ENCODE peak calls at places on chromosome 3, in ten cellular contexts. O is cardiac fibroblast; C is head of caudate nucleus; D is GM12892; Q is cerebellar nuclear complex; T is astrocyte; S is NCI-H1417; P is aorta; U is NCI-H1694; R is CD8-positive, alpha-beta T cell. F is an unnamed sample.

GRCh38 chr3:129824926-129825541 is 68.5 kb downstream of the TMCC1 start:
- DNase-seq in T (peak; percentile 14), U (peak; percentile 35), C (no peak), D (no peak), S (peak; percentile 33), P (no peak), Q (no peak), R (peak; percentile 47), O (peak; percentile 69), F (peak; percentile 70)

GRCh38 chr3:13138566-13139145 is 65.4 kb upstream of the IQSEC1 start:
- DNase-seq in T (no peak), R (no peak), O (no peak), Q (no peak), U (no peak), S (no peak), P (no peak), D (no peak), C (peak; percentile 22), F (no peak)

GRCh38 chr3:190912736-190913135 is 50.2 kb upstream of the GMNC start:
- DNase-seq in S (peak; percentile 16), Q (no peak), D (no peak), U (no peak), C (no peak), O (no peak), P (no peak), T (no peak), R (no peak), F (no peak)

GRCh38 chr3:192727032-192727847 is at the start of gene FGF12:
- DNase-seq in C (peak; percentile 87), R (no peak), Q (peak; percentile 57), T (peak; percentile 13), S (peak; percentile 90), U (peak; percentile 70), O (peak; percentile 4), P (peak; percentile 62), D (no peak), F (peak; percentile 82)

GRCh38 chr3:50807266-50807665 is 132.5 kb downstream of the DOCK3 start:
- DNase-seq in U (no peak), D (no peak), Q (no peak), P (no peak), R (no peak), T (no peak), S (peak; percentile 24), O (no peak), C (no peak), F (peak; percentile 93)

GRCh38 chr3:49454898-49455681 is 15.0 kb upstream of the DAG1 start:
- DNase-seq in P (no peak), S (no peak), Q (no peak), O (no peak), U (no peak), T (no peak), R (no peak), C (no peak), D (no peak), F (no peak)

GRCh38 chr3:66276705-66277274 is 56.0 kb downstream of the SLC25A26 start:
- DNase-seq in O (peak; percentile 88), P (no peak), C (peak; percentile 57), S (peak; percentile 24), D (no peak), R (peak; percentile 64), U (peak; percentile 40), Q (no peak), T (peak; percentile 46), F (peak; percentile 49)

GRCh38 chr3:10338164-10338470 is 17.2 kb upstream of the SEC13 start:
- DNase-seq in P (no peak), U (no peak), R (no peak), T (no peak), S (no peak), O (no peak), Q (no peak), D (no peak), C (no peak), F (no peak)

GRCh38 chr3:66393486-66394260 is 107.1 kb downstream of the LRIG1 start:
- DNase-seq in O (peak; percentile 60), P (no peak), R (peak; percentile 50), C (no peak), S (no peak), T (peak; percentile 75), D (no peak), U (no peak), Q (no peak), F (no peak)

GRCh38 chr3:20589275-20589674 is 403.3 kb upstream of the SGO1 start:
- DNase-seq in T (no peak), S (no peak), C (no peak), Q (no peak), P (no peak), R (no peak), D (no peak), O (no peak), U (no peak), F (no peak)

GRCh38 chr3:104133004-104133403 is 1233.7 kb upstream of the ALCAM start:
- DNase-seq in R (no peak), T (no peak), Q (no peak), D (no peak), S (no peak), C (no peak), P (no peak), O (no peak), U (no peak), F (no peak)

GRCh38 chr3:155661730-155662129 is 83.1 kb downstream of the PLCH1 start:
- DNase-seq in O (no peak), S (no peak), T (no peak), R (no peak), C (no peak), U (no peak), D (no peak), Q (no peak), P (no peak), F (no peak)

GRCh38 chr3:12948891-12949711 is 107.7 kb upstream of the RPL32 start:
- DNase-seq in O (peak; percentile 36), S (no peak), R (peak; percentile 12), Q (no peak), U (no peak), P (peak; percentile 73), T (peak; percentile 70), C (no peak), D (no peak), F (no peak)

GRCh38 chr3:34212671-34213070 is 414.2 kb downstream of the PDCD6IP start:
- DNase-seq in S (peak; percentile 3), T (peak; percentile 61), O (peak; percentile 87), Q (no peak), U (no peak), D (no peak), P (peak; percentile 69), R (no peak), C (no peak), F (no peak)

GRCh38 chr3:157789162-157789561 is 285.9 kb upstream of the VEPH1 start:
- DNase-seq in C (no peak), D (no peak), P (no peak), O (no peak), T (peak; percentile 11), S (no peak), Q (no peak), U (no peak), R (no peak), F (no peak)

GRCh38 chr3:8954938-8955763 is 8.1 kb downstream of the RAD18 start:
- DNase-seq in P (no peak), T (peak; percentile 80), U (no peak), S (no peak), Q (no peak), R (no peak), D (no peak), O (no peak), C (no peak), F (no peak)

GRCh38 chr3:187181454-187182170 is 15.7 kb upstream of the RTP1 start:
- DNase-seq in S (no peak), U (no peak), O (no peak), C (no peak), P (no peak), T (no peak), D (no peak), Q (no peak), R (no peak), F (no peak)

GRCh38 chr3:168952551-168952950 is 711.0 kb downstream of the MECOM start:
- DNase-seq in Q (no peak), D (no peak), U (no peak), C (no peak), R (no peak), P (no peak), S (no peak), T (peak; percentile 18), O (peak; percentile 67), F (no peak)

GRCh38 chr3:153028336-153028735 is 133.7 kb upstream of the RAP2B start:
- DNase-seq in S (no peak), T (peak; percentile 34), D (no peak), P (no peak), O (peak; percentile 40), R (no peak), Q (no peak), U (no peak), C (no peak), F (no peak)

GRCh38 chr3:69425249-69425648 is 39.4 kb upstream of the FRMD4B start:
- DNase-seq in T (no peak), D (peak; percentile 7), P (no peak), R (no peak), U (no peak), S (no peak), C (no peak), Q (no peak), O (peak; percentile 58), F (no peak)

GRCh38 chr3:132843851-132844565 is 121.8 kb upstream of the NPHP3 start:
- DNase-seq in U (no peak), O (no peak), S (no peak), R (no peak), C (peak; percentile 43), P (no peak), T (no peak), D (no peak), Q (no peak), F (no peak)

F was measured in NCI-H524.